ENCODE peak calls at places on chromosome 9, in ten cellular contexts. D is COR-L47; T is SHP77; K is stimulated activated CD4-positive, alpha-beta T cell treated with anti-CD3 and anti-CD28 coated beads, Interleukin-15, amount 100 ng/mL, for 24 hours; W is GM19239; G is RWPE1; R is C1 segment of cervical spinal cord; B is GM12891; U is amniotic epithelial cell; L is left lung. N is an unnamed sample.

GRCh38 chr9:101738566-101739183 is at the start of gene GRIN3A:
- DNase-seq in D (peak; percentile 76), T (peak; percentile 62), K (peak; percentile 3), W (no peak), G (peak; percentile 33), R (no peak), B (no peak), U (no peak), L (no peak), N (no peak)

GRCh38 chr9:128190516-128191405 is 611 bp downstream of the CIZ1 start:
- DNase-seq in D (no peak), T (no peak), K (no peak), W (no peak), G (no peak), R (peak; percentile 42), B (no peak), U (no peak), L (no peak), N (peak; percentile 9)

GRCh38 chr9:15142903-15143534 is 164.0 kb downstream of the TTC39B start:
- DNase-seq in D (peak; percentile 8), T (peak; percentile 17), K (peak; percentile 4), W (peak; percentile 29), G (peak; percentile 49), R (no peak), B (peak; percentile 21), U (peak; percentile 67), L (no peak), N (peak; percentile 67)

GRCh38 chr9:36542355-36542754 is 30.3 kb upstream of the MELK start:
- DNase-seq in D (no peak), T (no peak), K (no peak), W (no peak), G (no peak), R (no peak), B (no peak), U (no peak), L (no peak), N (no peak)

GRCh38 chr9:15295761-15296405 is 11.1 kb downstream of the TTC39B start:
- DNase-seq in D (no peak), T (no peak), K (no peak), W (peak; percentile 9), G (peak; percentile 42), R (peak; percentile 15), B (no peak), U (peak; percentile 77), L (no peak), N (peak; percentile 69)

GRCh38 chr9:135932656-135933055 is 25.3 kb upstream of the CAMSAP1 start:
- DNase-seq in D (no peak), T (no peak), K (no peak), W (no peak), G (no peak), R (no peak), B (no peak), U (no peak), L (no peak), N (no peak)

GRCh38 chr9:127586537-127586936 is 25.5 kb upstream of the STXBP1 start:
- DNase-seq in D (peak; percentile 86), T (peak; percentile 83), K (peak; percentile 73), W (peak; percentile 75), G (peak; percentile 90), R (peak; percentile 67), B (peak; percentile 61), U (peak; percentile 75), L (peak; percentile 82), N (peak; percentile 85)

GRCh38 chr9:97501177-97501971 is at the start of gene TMOD1:
- DNase-seq in D (peak; percentile 62), T (peak; percentile 64), K (peak; percentile 66), W (peak; percentile 84), G (peak; percentile 93), R (peak; percentile 84), B (peak; percentile 84), U (no peak), L (peak; percentile 53), N (peak; percentile 45)

GRCh38 chr9:135474915-135475314 is 4.7 kb upstream of the PPP1R26 start:
- DNase-seq in D (no peak), T (peak; percentile 19), K (peak; percentile 36), W (no peak), G (peak; percentile 38), R (peak; percentile 4), B (no peak), U (no peak), L (no peak), N (peak; percentile 20)

GRCh38 chr9:127708952-127709587 is 2.3 kb downstream of the CFAP157 start:
- DNase-seq in D (no peak), T (no peak), K (no peak), W (no peak), G (no peak), R (no peak), B (no peak), U (no peak), L (no peak), N (no peak)

GRCh38 chr9:38001430-38001829 is 67.6 kb downstream of the SHB start:
- DNase-seq in D (no peak), T (no peak), K (no peak), W (no peak), G (no peak), R (no peak), B (no peak), U (no peak), L (no peak), N (no peak)

GRCh38 chr9:99253134-99253533 is 31.1 kb downstream of the SEC61B start:
- DNase-seq in D (no peak), T (no peak), K (peak; percentile 51), W (no peak), G (no peak), R (no peak), B (no peak), U (no peak), L (no peak), N (no peak)

GRCh38 chr9:114445616-114446015 is 57.8 kb upstream of the AKNA start:
- DNase-seq in D (no peak), T (no peak), K (no peak), W (no peak), G (no peak), R (no peak), B (no peak), U (peak; percentile 57), L (no peak), N (no peak)

GRCh38 chr9:126337690-126338426 is 11.2 kb downstream of the MVB12B start:
- DNase-seq in D (no peak), T (no peak), K (no peak), W (no peak), G (no peak), R (peak; percentile 84), B (no peak), U (no peak), L (no peak), N (no peak)

GRCh38 chr9:68495287-68495686 is 45.4 kb downstream of the TMEM252 start:
- DNase-seq in D (no peak), T (no peak), K (no peak), W (no peak), G (no peak), R (no peak), B (no peak), U (no peak), L (no peak), N (no peak)

GRCh38 chr9:26243722-26244121 is 565.5 kb upstream of the TUSC1 start:
- DNase-seq in D (no peak), T (peak; percentile 82), K (no peak), W (no peak), G (peak; percentile 15), R (no peak), B (no peak), U (peak; percentile 51), L (no peak), N (peak; percentile 67)

GRCh38 chr9:14433841-14434511 is 120.0 kb upstream of the NFIB start:
- DNase-seq in D (peak; percentile 83), T (no peak), K (no peak), W (no peak), G (peak; percentile 20), R (peak; percentile 33), B (no peak), U (peak; percentile 72), L (no peak), N (peak; percentile 71)

GRCh38 chr9:28624771-28625170 is 1051.5 kb upstream of the C9orf72 start:
- DNase-seq in D (no peak), T (no peak), K (no peak), W (no peak), G (no peak), R (no peak), B (no peak), U (no peak), L (no peak), N (no peak)

GRCh38 chr9:130100681-130101080 is 47.0 kb downstream of the GPR107 start:
- DNase-seq in D (no peak), T (no peak), K (no peak), W (no peak), G (no peak), R (no peak), B (no peak), U (no peak), L (no peak), N (no peak)

GRCh38 chr9:128786681-128787582 is at the start of gene TBC1D13:
- DNase-seq in D (peak; percentile 81), T (peak; percentile 92), K (peak; percentile 94), W (peak; percentile 95), G (peak; percentile 99), R (peak; percentile 91), B (peak; percentile 96), U (peak; percentile 64), L (peak; percentile 91), N (peak; percentile 86)

GRCh38 chr9:108074900-108075299 is 585.3 kb upstream of the KLF4 start:
- DNase-seq in D (no peak), T (no peak), K (no peak), W (no peak), G (no peak), R (no peak), B (no peak), U (no peak), L (no peak), N (no peak)

GRCh38 chr9:129900263-129901041 is 65.2 kb downstream of the USP20 start:
- DNase-seq in D (no peak), T (no peak), K (no peak), W (peak; percentile 64), G (no peak), R (no peak), B (no peak), U (no peak), L (no peak), N (no peak)

GRCh38 chr9:102841376-102841775 is 153.8 kb upstream of the CYLC2 start:
- DNase-seq in D (no peak), T (no peak), K (no peak), W (no peak), G (no peak), R (no peak), B (no peak), U (no peak), L (no peak), N (no peak)

GRCh38 chr9:2465921-2466460 is 155.6 kb upstream of the VLDLR start:
- DNase-seq in D (no peak), T (peak; percentile 57), K (no peak), W (peak; percentile 31), G (peak; percentile 0), R (no peak), B (no peak), U (peak; percentile 47), L (no peak), N (no peak)

GRCh38 chr9:12162101-12162500 is 531.1 kb upstream of the TYRP1 start:
- DNase-seq in D (no peak), T (no peak), K (no peak), W (no peak), G (no peak), R (no peak), B (no peak), U (no peak), L (no peak), N (no peak)

GRCh38 chr9:38443597-38443996 is 19.3 kb upstream of the IGFBPL1 start:
- DNase-seq in D (no peak), T (no peak), K (no peak), W (no peak), G (peak; percentile 56), R (no peak), B (no peak), U (no peak), L (no peak), N (no peak)

GRCh38 chr9:112184946-112185345 is 9.8 kb upstream of the SUSD1 start:
- DNase-seq in D (no peak), T (no peak), K (no peak), W (no peak), G (no peak), R (no peak), B (no peak), U (no peak), L (no peak), N (no peak)

GRCh38 chr9:133359420-133360175 is 3.2 kb downstream of the SURF2 start:
- DNase-seq in D (no peak), T (peak; percentile 65), K (no peak), W (no peak), G (no peak), R (no peak), B (no peak), U (peak; percentile 35), L (no peak), N (no peak)